ENCODE peak calls at places on chromosomes 11 and 22, in five cellular contexts. J is stomach, F is PC-3, D is tibial nerve, Y is left ventricle myocardium inferior. S is an unnamed sample.

GRCh38 chr11:126434950-126435335 is 79.5 kb downstream of the ST3GAL4 start:
- DNase-seq in F (no peak), D (no peak), Y (no peak), J (no peak), S (no peak)

GRCh38 chr11:102293873-102294601 is 23.2 kb upstream of the BIRC3 start:
- DNase-seq in Y (no peak), D (no peak), J (no peak), F (peak), S (no peak)

GRCh38 chr22:38350444-38351359 is 33.5 kb upstream of the CSNK1E start:
- DNase-seq in J (peak), D (no peak), F (no peak), Y (no peak), S (no peak)

GRCh38 chr22:31753634-31754471 is at the start of gene DEPDC5:
- DNase-seq in F (peak), J (peak), Y (peak), D (peak), S (peak)

GRCh38 chr11:61697093-61697492 is 16.9 kb downstream of the DAGLA start:
- DNase-seq in Y (no peak), D (no peak), J (no peak), F (peak), S (no peak)

GRCh38 chr22:44002324-44002723 is 21.8 kb upstream of the PARVB start:
- DNase-seq in J (no peak), D (no peak), Y (no peak), F (no peak), S (no peak)

GRCh38 chr11:111344032-111344431 is 35.0 kb downstream of the POU2AF1 start:
- DNase-seq in J (no peak), D (peak), Y (peak), F (peak), S (no peak)

GRCh38 chr11:3890806-3891205 is 35.3 kb downstream of the STIM1 start:
- DNase-seq in Y (no peak), D (no peak), F (no peak), J (no peak), S (no peak)

GRCh38 chr11:84501750-84502149 is 1125.4 kb downstream of the DLG2 start:
- DNase-seq in Y (no peak), J (no peak), F (no peak), D (no peak), S (no peak)

GRCh38 chr11:4041731-4042391 is 52.7 kb upstream of the RRM1 start:
- DNase-seq in F (no peak), J (no peak), Y (no peak), D (no peak), S (no peak)

GRCh38 chr11:131511794-131512193 is 141.4 kb downstream of the NTM start:
- DNase-seq in J (peak), Y (no peak), D (no peak), F (peak), S (no peak)

GRCh38 chr11:115941481-115941993 is 437.3 kb upstream of the CADM1 start:
- DNase-seq in Y (peak), F (peak), D (no peak), J (no peak), S (no peak)

GRCh38 chr11:61962213-61963015 is 5.0 kb downstream of the FTH1 start:
- DNase-seq in D (no peak), Y (no peak), J (no peak), F (no peak), S (no peak)

GRCh38 chr22:41504397-41504796 is 35.5 kb downstream of the ACO2 start:
- DNase-seq in Y (peak), F (no peak), D (no peak), J (no peak), S (peak)

GRCh38 chr11:23138761-23139160 is 278.5 kb upstream of the CCDC179 start:
- DNase-seq in D (no peak), F (no peak), Y (no peak), J (no peak), S (no peak)

GRCh38 chr22:42075277-42075676 is 1.2 kb downstream of the PHETA2 start:
- DNase-seq in Y (no peak), J (no peak), F (no peak), D (no peak), S (no peak)

GRCh38 chr11:22792497-22792896 is 37.1 kb downstream of the SVIP start:
- DNase-seq in F (peak), J (no peak), D (no peak), Y (no peak), S (no peak)

GRCh38 chr22:21044931-21045584 is 688 bp upstream of the LRRC74B start:
- DNase-seq in D (no peak), Y (no peak), F (peak), J (no peak), S (no peak)

GRCh38 chr11:100895449-100895848 is 208.4 kb downstream of the ARHGAP42 start:
- DNase-seq in Y (no peak), D (no peak), J (no peak), F (no peak), S (no peak)

GRCh38 chr11:95142431-95142830 is 52.8 kb downstream of the ENDOD1 start:
- DNase-seq in F (no peak), J (no peak), D (no peak), Y (no peak), S (no peak)

GRCh38 chr11:117944554-117944953 is 15.4 kb upstream of the TMPRSS13 start:
- DNase-seq in J (peak), Y (no peak), D (no peak), F (no peak), S (peak)

GRCh38 chr11:32884023-32884422 is 8.6 kb upstream of the QSER1 start:
- DNase-seq in Y (no peak), F (no peak), D (no peak), J (no peak), S (no peak)

GRCh38 chr11:7575841-7576451 is 62.1 kb downstream of the PPFIBP2 start:
- DNase-seq in Y (no peak), D (no peak), F (peak), J (peak), S (peak)

GRCh38 chr11:57649826-57650738 is at the start of gene YPEL4:
- DNase-seq in D (no peak), J (no peak), Y (peak), F (peak), S (peak)

GRCh38 chr22:43862074-43862881 is at the start of gene SULT4A1:
- DNase-seq in Y (no peak), J (no peak), D (no peak), F (no peak), S (no peak)

DNA sequence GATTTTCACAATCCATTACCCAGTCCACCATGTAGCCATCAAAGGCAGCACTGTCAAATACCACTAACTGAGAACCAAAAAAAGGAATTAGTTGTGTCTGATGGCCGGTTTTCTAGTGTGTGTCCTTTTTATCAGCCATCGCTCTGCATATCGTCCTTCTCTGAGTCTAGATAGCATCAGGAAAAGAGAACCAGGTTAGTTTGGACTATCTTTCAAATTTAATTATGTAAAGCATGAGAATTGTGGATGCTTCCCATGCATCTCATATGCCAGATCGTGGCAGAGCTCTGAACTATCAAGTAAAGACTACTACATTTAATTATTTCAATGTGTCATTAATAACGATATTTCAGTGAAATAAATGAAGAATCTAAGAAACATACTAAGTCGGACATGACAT is 691.9 kb downstream of the FAM181B start:
- DNase-seq in J (no peak), D (no peak), F (no peak), Y (no peak), S (no peak)
- H3K4me3 ChIP-seq in J (no peak), D (no peak), F (no peak), Y (no peak), S (no peak)

GRCh38 chr22:28793976-28794584 is 6.3 kb downstream of the XBP1 start:
- DNase-seq in F (no peak), D (no peak), Y (no peak), J (no peak), S (no peak)
- H3K27ac ChIP-seq in F (no peak), D (no peak), Y (no peak), J (peak), S (no peak)

GRCh38 chr11:86608251-86608799 is 64.1 kb downstream of the ME3 start:
- DNase-seq in J (peak), D (peak), Y (peak), F (peak), S (no peak)
- H3K4me3 ChIP-seq in J (no peak), D (no peak), Y (peak), F (no peak), S (peak)

GRCh38 chr11:129945377-129945776 is 50.0 kb upstream of the NFRKB start:
- DNase-seq in J (no peak), F (no peak), Y (no peak), D (no peak), S (no peak)
- H3K27ac ChIP-seq in J (no peak), F (no peak), Y (no peak), D (no peak), S (no peak)

DNA sequence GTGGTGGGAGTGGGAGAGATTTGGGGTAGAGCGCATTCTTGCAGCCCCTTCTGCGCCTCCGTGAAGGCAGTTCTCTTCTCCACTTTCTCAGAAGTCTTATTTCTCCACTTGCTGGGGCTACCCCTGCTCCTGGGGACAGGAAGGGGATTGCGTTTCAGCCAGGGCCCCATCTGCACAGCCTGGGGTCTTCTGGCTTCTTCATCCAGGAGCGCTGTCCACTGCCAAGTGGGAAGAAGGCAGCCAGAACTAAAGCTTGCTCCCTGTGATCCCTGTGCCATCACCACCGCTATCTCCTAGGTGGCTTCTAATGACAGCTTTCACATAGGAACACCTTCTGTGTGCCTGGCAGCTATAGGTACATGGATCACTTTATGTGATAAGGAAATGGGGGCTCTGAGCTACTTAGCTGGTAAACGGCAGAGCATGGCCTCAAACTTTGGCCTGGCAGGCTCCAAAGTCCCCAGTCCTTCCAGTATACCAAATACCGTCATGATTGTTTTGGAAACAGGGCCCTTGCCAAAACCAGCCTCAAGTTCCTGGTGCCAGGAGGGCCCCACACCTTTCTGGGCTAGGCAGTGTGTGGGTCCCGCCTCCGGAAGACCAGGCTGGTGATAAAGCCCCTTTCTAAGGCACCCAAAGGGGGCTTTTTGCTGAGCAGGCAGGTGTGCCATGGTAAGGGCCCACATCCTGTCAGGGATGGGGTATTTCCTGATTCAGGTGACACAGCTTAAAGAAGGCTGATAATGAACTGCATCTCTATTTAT is 60.4 kb upstream of the PAX6 start:
- DNase-seq in J (no peak), F (no peak), D (no peak), Y (no peak), S (no peak)
- H3K4me3 ChIP-seq in J (no peak), F (no peak), D (no peak), Y (no peak), S (no peak)

GRCh38 chr22:18042685-18043084 is 18.3 kb upstream of the MICAL3 start:
- DNase-seq in Y (no peak), F (peak), D (no peak), J (no peak), S (no peak)

GRCh38 chr22:18048041-18048440 is 23.7 kb upstream of the MICAL3 start:
- DNase-seq in F (no peak), Y (no peak), D (no peak), J (no peak), S (no peak)

GRCh38 chr22:18048441-18048898 is 24.1 kb upstream of the MICAL3 start:
- DNase-seq in F (no peak), J (no peak), D (no peak), Y (no peak), S (no peak)

GRCh38 chr22:18045794-18046193 is 21.4 kb upstream of the MICAL3 start:
- DNase-seq in F (no peak), J (no peak), D (no peak), Y (no peak), S (no peak)

DNA sequence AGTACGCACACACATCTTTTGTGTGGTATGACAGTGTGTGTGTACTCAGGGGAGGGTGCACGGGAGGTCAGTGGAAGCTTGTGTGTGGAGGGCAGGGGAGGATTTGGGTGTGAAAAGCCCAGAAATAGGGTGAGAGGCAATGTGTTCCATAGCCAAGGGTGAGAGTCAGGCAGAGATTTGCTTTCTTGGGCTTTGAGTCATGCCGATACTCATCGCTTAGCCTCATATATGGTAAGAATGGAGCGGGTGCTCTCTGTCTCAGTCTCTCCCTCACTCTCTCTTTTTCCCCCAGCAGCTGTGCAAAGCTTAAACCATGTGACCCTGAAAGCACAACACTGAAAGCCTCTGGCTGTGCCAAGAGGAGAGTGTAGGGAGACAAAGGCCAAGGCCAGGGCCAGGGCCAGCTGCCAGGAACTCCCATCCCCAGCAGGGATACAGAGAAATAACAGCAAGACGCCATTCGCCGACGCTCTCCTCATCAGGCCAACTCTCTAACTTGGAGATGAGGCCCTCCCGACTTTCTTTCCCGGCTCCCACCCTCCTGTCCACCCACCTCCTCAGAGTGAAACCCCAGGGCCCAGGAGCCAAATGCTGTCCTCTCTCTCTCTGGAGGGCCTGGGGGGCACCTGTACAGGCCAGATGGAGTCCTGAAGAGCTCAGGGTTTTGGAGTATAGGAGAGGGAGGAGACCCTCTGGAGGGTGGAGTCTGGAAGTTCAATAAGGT is 20.3 kb upstream of the MICAL3 start:
- DNase-seq in Y (peak), D (peak), F (no peak), J (peak), S (no peak)
- H3K27ac ChIP-seq in Y (peak), D (peak), F (no peak), J (peak), S (peak)

GRCh38 chr22:22519591-22519990 is 479 bp downstream of the ZNF280A start:
- DNase-seq in Y (no peak), F (no peak), J (no peak), D (no peak), S (no peak)

GRCh38 chr22:22516992-22517391 is 3.1 kb downstream of the ZNF280A start:
- DNase-seq in D (no peak), F (no peak), J (no peak), Y (no peak), S (no peak)

GRCh38 chr22:22520667-22521602 is 865 bp upstream of the ZNF280A start:
- DNase-seq in Y (no peak), D (no peak), J (no peak), F (peak), S (no peak)

GRCh38 chr22:22521631-22522030 is 1.6 kb upstream of the ZNF280A start:
- DNase-seq in Y (no peak), F (no peak), D (no peak), J (no peak), S (no peak)

GRCh38 chr22:22520020-22520656 is at the start of gene ZNF280A:
- DNase-seq in F (no peak), J (no peak), D (no peak), Y (no peak), S (no peak)
- H3K4me3 ChIP-seq in F (no peak), J (no peak), D (no peak), Y (no peak), S (no peak)

GRCh38 chr22:46077669-46078099 is 72.6 kb upstream of the PPARA start:
- DNase-seq in F (no peak), D (peak), Y (peak), J (peak), S (peak)
- H3K27ac ChIP-seq in F (peak), D (peak), Y (peak), J (peak), S (peak)

S was measured in coronary artery.